ENCODE peak calls at places on chromosomes 11 and 22, in nine cellular contexts. S, E, O, G, Y, I, J, B and A are unnamed samples.

GRCh38 chr11:120122921-120123683 is 14.8 kb downstream of the TRIM29 start:
- DNase-seq in Y (no peak), J (no peak), I (no peak), E (no peak), O (no peak), G (no peak), S (no peak), B (no peak), A (no peak)

GRCh38 chr11:28146123-28146751 is 38.0 kb downstream of the METTL15 start:
- DNase-seq in Y (no peak), S (peak; percentile 53), E (no peak), B (no peak), O (peak; percentile 8), G (peak; percentile 90), J (no peak), I (no peak), A (no peak)

GRCh38 chr11:39365809-39366436 is 2093.5 kb downstream of the LRRC4C start:
- DNase-seq in S (peak; percentile 17), I (no peak), J (no peak), G (no peak), Y (no peak), E (no peak), B (no peak), O (no peak), A (no peak)

GRCh38 chr11:56783448-56784041 is 35.0 kb upstream of the OR9G4 start:
- DNase-seq in G (peak; percentile 52), J (peak; percentile 12), E (peak; percentile 7), I (no peak), O (peak; percentile 15), B (no peak), S (peak; percentile 18), Y (no peak), A (no peak)

GRCh38 chr22:41217553-41218157 is 12.5 kb downstream of the L3MBTL2 start:
- DNase-seq in G (no peak), E (peak; percentile 20), Y (no peak), J (no peak), S (no peak), I (no peak), B (peak; percentile 56), O (no peak), A (peak; percentile 83)

GRCh38 chr11:35623708-35624168 is 5.5 kb downstream of the FJX1 start:
- DNase-seq in Y (no peak), E (no peak), J (no peak), O (no peak), G (no peak), S (no peak), I (no peak), B (no peak), A (no peak)

GRCh38 chr11:107743161-107743560 is 31.3 kb upstream of the SLN start:
- DNase-seq in O (no peak), Y (no peak), E (no peak), G (no peak), I (no peak), S (no peak), B (no peak), J (no peak), A (no peak)

GRCh38 chr22:50218996-50219727 is 18.4 kb downstream of the SELENOO start:
- DNase-seq in O (peak; percentile 79), B (peak; percentile 89), J (peak; percentile 87), I (peak; percentile 91), G (peak; percentile 18), Y (peak; percentile 25), E (peak; percentile 97), S (no peak), A (peak; percentile 84)

GRCh38 chr22:37823134-37823985 is at the start of gene GALR3:
- DNase-seq in G (no peak), J (no peak), Y (no peak), I (no peak), O (no peak), E (no peak), B (no peak), S (no peak), A (no peak)

GRCh38 chr11:116644201-116644947 is 128.4 kb downstream of the BUD13 start:
- DNase-seq in I (no peak), J (peak; percentile 40), E (no peak), Y (no peak), S (no peak), B (no peak), G (no peak), O (no peak), A (no peak)

GRCh38 chr22:47593291-47593690 is 830.8 kb downstream of the TBC1D22A start:
- DNase-seq in G (no peak), O (no peak), S (no peak), B (no peak), J (no peak), Y (no peak), I (peak; percentile 47), E (no peak), A (no peak)

GRCh38 chr22:45918455-45919370 is 58.2 kb downstream of the WNT7B start:
- DNase-seq in J (peak; percentile 54), Y (no peak), S (no peak), B (no peak), G (no peak), E (no peak), I (no peak), O (no peak), A (peak; percentile 77)

GRCh38 chr11:122319011-122319410 is 203.0 kb upstream of the BLID start:
- DNase-seq in E (no peak), G (no peak), Y (no peak), O (no peak), I (no peak), J (no peak), S (no peak), B (no peak), A (no peak)

GRCh38 chr22:43812149-43812842 is at the start of gene EFCAB6:
- DNase-seq in G (peak; percentile 56), S (peak; percentile 53), B (peak; percentile 95), O (peak; percentile 80), J (peak; percentile 90), I (peak; percentile 96), E (peak; percentile 93), Y (peak; percentile 83), A (peak; percentile 91)

GRCh38 chr11:11409916-11410315 is 56.9 kb upstream of the CSNK2A3 start:
- DNase-seq in S (no peak), I (no peak), E (no peak), Y (no peak), O (no peak), B (peak; percentile 23), G (no peak), J (no peak), A (no peak)

GRCh38 chr22:45268167-45268957 is 16.4 kb upstream of the UPK3A start:
- DNase-seq in B (peak; percentile 45), I (no peak), Y (peak; percentile 91), J (peak; percentile 94), O (no peak), G (no peak), E (no peak), S (no peak), A (peak; percentile 76)

GRCh38 chr11:105598371-105598770 is 11.5 kb upstream of the GRIA4 start:
- DNase-seq in S (no peak), Y (no peak), E (no peak), O (no peak), I (no peak), G (no peak), J (no peak), B (no peak), A (no peak)

GRCh38 chr11:72932132-72932570 is 117.9 kb downstream of the ATG16L2 start:
- DNase-seq in O (no peak), E (no peak), Y (no peak), G (no peak), I (no peak), J (no peak), S (no peak), B (no peak), A (no peak)

GRCh38 chr11:123550620-123550917 is 103.9 kb downstream of the SCN3B start:
- DNase-seq in Y (no peak), O (no peak), I (peak; percentile 20), S (no peak), E (no peak), B (no peak), J (no peak), G (no peak), A (no peak)

GRCh38 chr11:67530282-67530592 is 7.0 kb upstream of the CABP2 start:
- DNase-seq in B (no peak), O (no peak), Y (no peak), J (no peak), S (no peak), E (no peak), I (no peak), G (no peak), A (no peak)

GRCh38 chr11:67535577-67535976 is 12.3 kb upstream of the CABP2 start:
- DNase-seq in S (no peak), I (no peak), O (no peak), B (no peak), Y (no peak), G (no peak), J (no peak), E (no peak), A (no peak)

GRCh38 chr11:67534070-67534679 is 10.9 kb upstream of the CABP2 start:
- DNase-seq in G (peak; percentile 21), E (no peak), S (no peak), B (no peak), I (no peak), Y (no peak), O (no peak), J (no peak), A (no peak)

GRCh38 chr11:67528376-67528775 is 5.1 kb upstream of the CABP2 start:
- DNase-seq in B (no peak), I (no peak), Y (no peak), E (no peak), S (no peak), J (no peak), O (no peak), G (no peak), A (no peak)

GRCh38 chr11:67532889-67533288 is 9.6 kb upstream of the CABP2 start:
- DNase-seq in I (no peak), S (no peak), O (no peak), B (no peak), J (no peak), G (no peak), Y (no peak), E (no peak), A (no peak)
- H3K9me3 ChIP-seq in I (no peaks in the 10 kb centered on the region), S (peaks cover 31% of the 10 kb centered on the region), O (no peaks in the 10 kb centered on the region), B (peaks cover 13% of the 10 kb centered on the region), J (peaks cover 14% of the 10 kb centered on the region), G (peaks cover 13% of the 10 kb centered on the region), Y (peaks cover 29% of the 10 kb centered on the region), E (no peaks in the 10 kb centered on the region), A (peaks cover 3% of the 10 kb centered on the region)

GRCh38 chr11:68127791-68128681 is 6.8 kb upstream of the CHKA start:
- DNase-seq in I (no peak), B (peak; percentile 50), G (peak; percentile 22), J (peak; percentile 98), E (peak; percentile 89), Y (peak; percentile 94), S (no peak), O (peak; percentile 86), A (peak; percentile 83)
- TF ChIP-seq POLR2AphosphoS5 in I (no peak), B (no peak), G (no peak), J (no peak), E (peak; percentile 71), Y (no peak), S (peak; percentile 59), O (no peak), A (peak; percentile 48)

GRCh38 chr11:98507208-98507607 is 513.5 kb upstream of the CNTN5 start:
- DNase-seq in Y (no peak), G (no peak), E (no peak), S (no peak), J (no peak), I (no peak), B (no peak), O (no peak), A (no peak)
- H3K9me3 ChIP-seq in Y (no peaks in the 10 kb centered on the region), G (peaks cover 3% of the 10 kb centered on the region), E (no peaks in the 10 kb centered on the region), S (peaks cover 3% of the 10 kb centered on the region), J (no peaks in the 10 kb centered on the region), I (no peaks in the 10 kb centered on the region), B (no peaks in the 10 kb centered on the region), O (no peaks in the 10 kb centered on the region), A (peaks cover 3% of the 10 kb centered on the region)

GRCh38 chr22:36331912-36332622 is 55.7 kb downstream of the MYH9 start:
- DNase-seq in S (no peak), J (peak; percentile 90), Y (no peak), G (no peak), E (peak; percentile 71), I (no peak), O (no peak), B (peak; percentile 76), A (peak; percentile 82)
- TF ChIP-seq POLR2AphosphoS5 in S (peak; percentile 42), J (peak; percentile 45), Y (peak; percentile 63), G (no peak), E (no peak), I (no peak), O (no peak), B (peak; percentile 51), A (peak; percentile 76)